ENCODE peak calls at places on chromosomes 4 and X, in four cellular contexts. M is AG10803, O is choroid plexus epithelial cell, W is lower leg skin. T is an unnamed sample.

GRCh38 chr4:124266706-124267105 is 445.8 kb downstream of the ANKRD50 start:
- DNase-seq in M (no peak), O (no peak), W (no peak), T (no peak)

GRCh38 chr4:86283341-86283740 is 76.5 kb downstream of the MAPK10 start:
- DNase-seq in M (no peak), O (no peak), W (no peak), T (no peak)

GRCh38 chr4:83866821-83867220 is 330.9 kb downstream of the GPAT3 start:
- DNase-seq in M (no peak), O (peak; percentile 23), W (no peak), T (no peak)

GRCh38 chr4:31655328-31655727 is 935.2 kb downstream of the PCDH7 start:
- DNase-seq in M (peak; percentile 1), O (peak; percentile 68), W (no peak), T (peak; percentile 24)

GRCh38 chrX:77675986-77676385 is 110.0 kb downstream of the ATRX start:
- DNase-seq in M (no peak), O (no peak), W (no peak), T (no peak)

GRCh38 chr4:68209003-68209402 is 36.5 kb downstream of the TMPRSS11B start:
- DNase-seq in M (no peak), O (peak; percentile 3), W (no peak), T (no peak)

GRCh38 chrX:1401611-1402430 is 9.9 kb upstream of the SLC25A6 start:
- DNase-seq in M (no peak), O (no peak), W (no peak), T (no peak)

GRCh38 chr4:1321486-1321885 is 25.5 kb upstream of the UVSSA start:
- DNase-seq in M (no peak), O (no peak), W (no peak), T (no peak)

GRCh38 chr4:23889814-23890269 is at the start of gene PPARGC1A:
- DNase-seq in M (no peak), O (peak; percentile 39), W (peak; percentile 57), T (no peak)

GRCh38 chr4:81913427-81913878 is 441.7 kb upstream of the RASGEF1B start:
- DNase-seq in M (peak; percentile 35), O (peak; percentile 21), W (peak; percentile 28), T (no peak)

GRCh38 chr4:187814737-187815465 is 180.7 kb upstream of the ZFP42 start:
- DNase-seq in M (peak; percentile 4), O (peak; percentile 46), W (no peak), T (no peak)

GRCh38 chr4:45580306-45580705 is 543.5 kb downstream of the GABRG1 start:
- DNase-seq in M (no peak), O (no peak), W (no peak), T (no peak)

GRCh38 chr4:40736910-40737309 is 12.8 kb upstream of the NSUN7 start:
- DNase-seq in M (peak; percentile 54), O (peak; percentile 70), W (no peak), T (peak; percentile 28)

GRCh38 chr4:66489783-66490452 is 819.6 kb upstream of the EPHA5 start:
- DNase-seq in M (peak; percentile 23), O (peak; percentile 83), W (no peak), T (peak; percentile 70)

GRCh38 chr4:791866-792630 is 33.9 kb downstream of the CPLX1 start:
- DNase-seq in M (peak; percentile 8), O (no peak), W (no peak), T (no peak)

GRCh38 chr4:183621875-183622274 is 37.1 kb downstream of the RWDD4 start:
- DNase-seq in M (no peak), O (no peak), W (no peak), T (no peak)

GRCh38 chr4:3708103-3708510 is 58.1 kb upstream of the ADRA2C start:
- DNase-seq in M (peak; percentile 86), O (no peak), W (no peak), T (no peak)

GRCh38 chr4:44448548-44449443 is at the start of gene KCTD8:
- DNase-seq in M (peak; percentile 35), O (peak; percentile 34), W (peak; percentile 40), T (peak; percentile 59)

GRCh38 chr4:83308672-83309071 is 24.1 kb upstream of the COQ2 start:
- DNase-seq in M (no peak), O (peak; percentile 14), W (no peak), T (no peak)

GRCh38 chr4:152956650-152957436 is 20.7 kb downstream of the FHDC1 start:
- DNase-seq in M (no peak), O (peak; percentile 88), W (no peak), T (peak; percentile 23)

GRCh38 chrX:80663331-80663730 is 146.3 kb downstream of the BRWD3 start:
- DNase-seq in M (no peak), O (no peak), W (no peak), T (no peak)

GRCh38 chrX:153226344-153227190 is 47.5 kb downstream of the MAGEA1 start:
- DNase-seq in M (peak; percentile 4), O (peak; percentile 67), W (no peak), T (no peak)

GRCh38 chr4:84726356-84726755 is 143.4 kb downstream of the CDS1 start:
- DNase-seq in M (peak; percentile 54), O (no peak), W (no peak), T (no peak)

GRCh38 chr4:5365071-5366008 is 314.1 kb downstream of the STK32B start:
- DNase-seq in M (peak; percentile 98), O (peak; percentile 49), W (peak; percentile 75), T (no peak)

GRCh38 chrX:2714551-2714950 is 23.5 kb downstream of the CD99 start:
- DNase-seq in M (no peak), O (no peak), W (no peak), T (no peak)

DNA sequence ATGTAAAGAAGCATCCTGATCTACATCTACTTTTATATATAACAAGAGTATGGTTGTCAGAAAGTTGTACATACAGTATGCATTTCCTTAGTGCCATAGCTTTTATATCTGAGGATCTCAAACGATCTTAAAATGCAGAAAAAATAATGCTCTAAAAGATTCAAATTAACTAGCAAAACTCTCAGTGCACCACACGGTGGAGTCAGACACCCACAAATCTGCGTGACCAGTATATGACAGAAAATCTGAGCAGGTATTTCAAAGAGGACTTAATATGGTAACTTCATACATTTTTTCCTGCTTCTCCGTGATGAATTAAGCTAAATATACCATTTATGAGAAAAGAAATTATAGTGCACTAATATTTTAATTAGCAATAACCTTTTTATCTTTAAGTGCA is 803.0 kb downstream of the DMD start:
- DNase-seq in M (no peak), O (peak; percentile 13), W (no peak), T (no peak)
- TF ChIP-seq CTCF in M (no peak), O (peak; percentile 12), W (no peak), T (no peak)

GRCh38 chr4:64394469-64394868 is 14.8 kb downstream of the TECRL start:
- DNase-seq in M (no peak), O (no peak), W (no peak), T (no peak)
- H3K4me3 ChIP-seq in M (no peak overlapping the region), O (no peak overlapping the region), W (no peak overlapping the region), T (no peak overlapping the region)

GRCh38 chrX:53678667-53679066 is 7.9 kb downstream of the HUWE1 start:
- DNase-seq in M (no peak), O (peak; percentile 28), W (no peak), T (no peak)
- TF ChIP-seq CTCF in M (peak; percentile 18), O (peak; percentile 43), W (no peak), T (peak; percentile 32)

DNA sequence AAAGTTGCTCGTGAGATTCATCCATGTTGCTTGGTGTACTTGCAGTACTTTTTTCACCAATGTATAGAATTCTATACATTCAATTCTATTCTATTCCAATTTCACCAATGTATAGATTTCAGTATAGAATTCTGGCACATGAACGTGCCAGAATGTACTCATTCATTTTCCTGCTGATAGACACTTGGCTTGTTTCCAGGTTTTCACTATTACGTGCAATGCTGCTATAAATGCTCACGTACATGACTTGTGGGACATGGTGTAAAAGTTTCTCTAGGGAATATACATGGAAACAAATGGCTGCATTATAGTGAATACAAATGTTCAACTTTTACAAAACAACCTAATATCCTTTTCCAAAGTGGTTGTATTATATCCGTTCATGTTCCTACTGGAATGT is 6.8 kb upstream of the CXorf66 start:
- DNase-seq in M (no peak), O (no peak), W (no peak), T (no peak)
- H3K4me3 ChIP-seq in M (no peak overlapping the region), O (no peak overlapping the region), W (no peak overlapping the region), T (no peak overlapping the region)

GRCh38 chr4:184649026-184649970 is at the start of the genes CASP3 and PRIMPOL:
- DNase-seq in M (peak; percentile 95), O (peak; percentile 97), W (peak; percentile 94), T (peak; percentile 80)
- TF ChIP-seq CTCF in M (peak; percentile 31), O (peak; percentile 47), W (peak; percentile 41), T (peak; percentile 8)

GRCh38 chrX:50470103-50471031 is at the start of gene DGKK:
- DNase-seq in M (no peak), O (no peak), W (no peak), T (no peak)
- H3K4me3 ChIP-seq in M (no peak within 1 kb of the TSS), O (no peak within 1 kb of the TSS), W (no peak within 1 kb of the TSS), T (no peak within 1 kb of the TSS)